ENCODE peak calls at places on chromosomes 11 and 22, in six cellular contexts. A, T, U, F, M and E are unnamed samples.

GRCh38 chr11:118142081-118142480 is 10.5 kb downstream of the SCN4B start:
- DNase-seq in A (no peak), T (no peak), U (peak), F (no peak), M (no peak), E (peak)

GRCh38 chr22:44261861-44262595 is 50.7 kb downstream of the SHISAL1 start:
- DNase-seq in A (no peak), T (peak), U (no peak), F (no peak), M (peak), E (no peak)

GRCh38 chr11:71076021-71076420 is 176.4 kb downstream of the SHANK2 start:
- DNase-seq in A (no peak), T (no peak), U (no peak), F (no peak), M (no peak), E (no peak)

GRCh38 chr11:30990625-30991348 is 378.8 kb downstream of the DCDC1 start:
- DNase-seq in A (no peak), T (no peak), U (no peak), F (no peak), M (no peak), E (no peak)

GRCh38 chr11:104944080-104944479 is 24.3 kb downstream of the CASP4 start:
- DNase-seq in A (no peak), T (no peak), U (no peak), F (no peak), M (no peak), E (no peak)

GRCh38 chr11:134155946-134156865 is 67.6 kb downstream of the NCAPD3 start:
- DNase-seq in A (no peak), T (no peak), U (no peak), F (no peak), M (no peak), E (no peak)

GRCh38 chr22:44163536-44163935 is 17.2 kb upstream of the PARVG start:
- DNase-seq in A (no peak), T (peak), U (no peak), F (no peak), M (no peak), E (no peak)

GRCh38 chr22:36913431-36914382 is at the start of gene CSF2RB:
- DNase-seq in A (no peak), T (peak), U (no peak), F (peak), M (peak), E (no peak)

GRCh38 chr11:92628401-92629292 is 340.8 kb upstream of the MTNR1B start:
- DNase-seq in A (no peak), T (no peak), U (peak), F (no peak), M (no peak), E (no peak)

GRCh38 chr11:88455974-88456373 is 118.4 kb upstream of the CTSC start:
- DNase-seq in A (no peak), T (no peak), U (no peak), F (no peak), M (no peak), E (no peak)

GRCh38 chr11:31325162-31325561 is 44.4 kb downstream of the DCDC1 start:
- DNase-seq in A (peak), T (no peak), U (peak), F (no peak), M (no peak), E (peak)

GRCh38 chr22:40070701-40071100 is 75.9 kb downstream of the FAM83F start:
- DNase-seq in A (peak), T (no peak), U (no peak), F (peak), M (no peak), E (peak)

GRCh38 chr11:106101797-106102196 is 24.3 kb downstream of the AASDHPPT start:
- DNase-seq in A (no peak), T (no peak), U (peak), F (no peak), M (no peak), E (peak)

GRCh38 chr11:12949456-12949855 is 59.7 kb upstream of the RASSF10 start:
- DNase-seq in A (no peak), T (no peak), U (no peak), F (no peak), M (no peak), E (no peak)

GRCh38 chr22:38176170-38176741 is 5.4 kb downstream of the PLA2G6 start:
- DNase-seq in A (peak), T (peak), U (peak), F (peak), M (peak), E (peak)

GRCh38 chr11:86818466-86819282 is 18.3 kb downstream of the PRSS23 start:
- DNase-seq in A (peak), T (no peak), U (peak), F (peak), M (no peak), E (peak)

GRCh38 chr11:3043315-3043871 is 13.8 kb downstream of the CARS1 start:
- DNase-seq in A (no peak), T (peak), U (peak), F (no peak), M (peak), E (peak)

GRCh38 chr11:108871152-108871551 is 206.3 kb downstream of the DDX10 start:
- DNase-seq in A (no peak), T (peak), U (peak), F (peak), M (peak), E (peak)

GRCh38 chr11:68569357-68569756 is 108.8 kb downstream of the PPP6R3 start:
- DNase-seq in A (no peak), T (no peak), U (no peak), F (peak), M (no peak), E (no peak)

GRCh38 chr22:28341001-28341400 is 338.6 kb downstream of the TTC28 start:
- DNase-seq in A (no peak), T (no peak), U (peak), F (no peak), M (no peak), E (peak)

GRCh38 chr11:117319214-117319840 is 3.3 kb upstream of the BACE1 start:
- DNase-seq in A (no peak), T (no peak), U (peak), F (no peak), M (no peak), E (peak)

GRCh38 chr11:4090258-4090657 is 4.3 kb upstream of the RRM1 start:
- DNase-seq in A (no peak), T (no peak), U (no peak), F (no peak), M (no peak), E (no peak)

GRCh38 chr11:75913984-75914383 is 99.0 kb downstream of the UVRAG start:
- DNase-seq in A (no peak), T (no peak), U (no peak), F (no peak), M (no peak), E (no peak)

GRCh38 chr11:124518900-124519541 is 24.4 kb downstream of the OR8B12 start:
- DNase-seq in A (no peak), T (no peak), U (peak), F (peak), M (no peak), E (peak)

GRCh38 chr11:46294365-46295309 is 17.2 kb downstream of the CREB3L1 start:
- DNase-seq in A (peak), T (no peak), U (peak), F (no peak), M (no peak), E (peak)
- H3K4me3 ChIP-seq in A (peak), T (peak), U (peak), F (peak), M (peak), E (peak)

GRCh38 chr11:14812776-14813175 is 79.3 kb downstream of the CYP2R1 start:
- DNase-seq in A (no peak), T (no peak), U (no peak), F (no peak), M (no peak), E (no peak)

GRCh38 chr11:14809466-14809865 is 82.6 kb downstream of the CYP2R1 start:
- DNase-seq in A (no peak), T (no peak), U (no peak), F (no peak), M (no peak), E (no peak)

GRCh38 chr11:14818779-14819178 is 73.3 kb downstream of the CYP2R1 start:
- DNase-seq in A (no peak), T (no peak), U (no peak), F (no peak), M (no peak), E (no peak)

GRCh38 chr11:14813506-14813905 is 78.5 kb downstream of the CYP2R1 start:
- DNase-seq in A (no peak), T (no peak), U (no peak), F (no peak), M (no peak), E (no peak)
- TF ChIP-seq CTCF in A (no peak), T (no peak), U (no peak), F (no peak), M (no peak), E (no peak)

DNA sequence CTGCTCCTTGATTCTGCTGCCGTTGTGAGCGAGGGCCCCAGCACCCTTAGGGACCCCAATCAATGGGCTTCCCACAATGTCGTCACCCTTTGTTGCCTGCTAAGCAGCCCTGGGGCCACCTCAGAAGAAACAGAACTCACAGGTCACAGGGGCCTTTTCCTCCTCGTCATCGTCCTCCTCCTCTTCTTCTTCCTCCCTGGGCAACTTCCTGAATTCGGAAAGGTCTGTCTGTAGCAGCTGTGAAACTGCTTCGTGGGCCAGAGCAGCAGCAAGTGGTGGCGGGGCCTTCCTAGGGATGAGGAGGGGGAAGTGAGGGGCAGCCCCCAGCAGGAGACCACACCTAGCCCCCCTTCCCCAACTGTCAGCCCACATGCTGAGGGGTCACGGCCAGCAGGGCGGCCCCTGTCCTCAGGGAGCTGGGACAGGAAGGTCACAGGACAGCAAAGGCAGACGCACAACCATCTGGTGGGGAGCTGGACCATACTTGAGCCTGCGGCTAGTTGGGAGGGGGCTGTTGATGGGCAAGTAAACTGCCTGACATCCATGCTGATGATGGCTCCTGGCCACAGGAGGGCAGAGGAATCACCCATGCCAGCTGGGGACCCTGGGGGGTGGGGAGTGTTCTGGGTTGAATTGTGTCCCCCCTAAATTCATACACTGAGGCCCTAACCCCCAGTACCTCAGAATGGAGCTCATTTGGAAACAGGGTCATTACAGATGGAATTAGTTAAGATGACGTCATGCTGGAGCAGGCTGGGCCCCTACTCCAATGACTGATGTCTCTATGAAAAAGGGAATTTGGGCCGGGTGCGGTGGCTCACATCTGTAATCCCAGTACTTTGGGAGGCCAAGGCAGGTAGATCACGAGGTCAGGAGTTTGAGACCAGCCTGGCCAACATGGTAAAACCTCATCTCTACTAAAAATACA is 13.0 kb downstream of the PPM1F start:
- DNase-seq in A (no peak), T (no peak), U (no peak), F (no peak), M (no peak), E (peak)
- H3K4me3 ChIP-seq in A (no peak), T (peak), U (no peak), F (no peak), M (no peak), E (no peak)

GRCh38 chr11:14259186-14259784 is 99.7 kb downstream of the RRAS2 start:
- DNase-seq in A (no peak), T (no peak), U (no peak), F (no peak), M (no peak), E (no peak)
- TF ChIP-seq CTCF in A (no peak), T (no peak), U (no peak), F (no peak), M (no peak), E (no peak)

GRCh38 chr11:119345685-119346084 is 820 bp downstream of the MFRP start:
- DNase-seq in A (no peak), T (no peak), U (no peak), F (no peak), M (no peak), E (no peak)

GRCh38 chr11:119342023-119342300 is 1.3 kb upstream of the C1QTNF5 start:
- DNase-seq in A (no peak), T (no peak), U (no peak), F (no peak), M (no peak), E (no peak)

GRCh38 chr11:119342362-119343130 is 1.9 kb upstream of the C1QTNF5 start:
- DNase-seq in A (no peak), T (no peak), U (no peak), F (no peak), M (no peak), E (no peak)

GRCh38 chr11:119344291-119345010 is 2.1 kb downstream of the MFRP start:
- DNase-seq in A (no peak), T (no peak), U (no peak), F (no peak), M (no peak), E (no peak)

GRCh38 chr11:119343726-119344125 is 2.8 kb downstream of the MFRP start:
- DNase-seq in A (no peak), T (no peak), U (no peak), F (no peak), M (no peak), E (no peak)
- H3K4me3 ChIP-seq in A (no peak), T (no peak), U (no peak), F (no peak), M (no peak), E (no peak)

DNA sequence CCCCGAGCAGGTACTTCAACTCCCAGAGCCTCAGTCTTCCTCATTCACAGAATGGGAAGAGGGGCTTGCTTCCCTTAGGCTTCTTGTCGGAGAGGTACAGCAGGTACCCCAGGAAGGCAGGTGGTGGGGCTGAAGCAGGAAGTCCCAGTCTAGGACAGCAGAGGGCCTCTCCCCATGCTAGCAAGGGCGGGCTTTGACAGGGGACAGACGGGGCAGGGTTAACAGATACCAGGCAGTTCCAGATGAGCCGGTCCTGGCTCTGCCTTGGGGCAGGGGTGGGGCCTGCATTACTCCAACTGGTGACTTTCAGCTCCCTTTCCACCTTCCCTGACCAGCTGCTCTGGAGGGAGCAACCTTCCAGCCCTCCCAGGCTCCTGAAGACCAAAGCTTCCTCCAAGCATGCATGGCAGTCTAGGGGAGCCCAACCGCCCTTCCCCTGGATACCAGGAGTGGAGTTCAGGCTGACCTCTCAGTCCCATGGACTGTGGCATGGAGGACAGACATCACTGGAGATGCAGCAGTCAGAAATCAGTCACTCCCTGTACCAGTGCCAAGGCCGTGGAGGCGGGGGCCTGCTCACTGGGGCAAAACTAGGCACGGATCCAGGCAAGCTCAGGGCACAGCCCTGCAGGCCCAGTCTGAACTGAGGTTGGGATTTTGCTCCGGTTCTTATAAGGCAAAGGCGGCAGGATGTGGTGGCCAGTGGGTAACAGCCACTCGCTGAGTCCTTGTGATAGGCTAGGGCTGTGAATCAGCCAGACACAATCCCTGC is 60.5 kb downstream of the NAT10 start:
- DNase-seq in A (no peak), T (no peak), U (no peak), F (no peak), M (peak), E (peak)
- TF ChIP-seq CTCF in A (no peak), T (no peak), U (no peak), F (no peak), M (no peak), E (no peak)

GRCh38 chr22:50184004-50184461 is 1.7 kb upstream of the TRABD start:
- DNase-seq in A (no peak), T (peak), U (peak), F (no peak), M (peak), E (peak)
- H3K4me3 ChIP-seq in A (no peak), T (peak), U (no peak), F (no peak), M (peak), E (no peak)

DNA sequence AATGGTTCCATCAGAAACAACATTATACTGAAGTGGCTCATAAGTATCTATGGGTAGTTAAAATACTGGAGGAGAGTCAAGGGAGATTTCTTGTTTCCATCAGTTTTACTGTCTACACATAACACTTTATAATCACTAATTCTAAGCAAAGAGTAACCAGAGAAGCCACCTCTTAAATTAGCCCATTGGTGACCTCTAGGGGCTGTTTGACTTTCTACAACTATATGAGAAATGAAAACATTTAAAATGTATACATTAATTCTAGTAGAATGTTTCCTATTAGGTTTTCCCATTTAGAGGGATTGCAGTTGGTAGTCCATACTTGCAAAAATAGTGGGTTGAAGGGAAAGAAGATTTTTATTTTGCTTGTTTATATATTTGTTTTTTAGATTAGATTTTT is 504.3 kb downstream of the FAM181B start:
- DNase-seq in A (no peak), T (no peak), U (peak), F (peak), M (no peak), E (peak)
- TF ChIP-seq CTCF in A (no peak), T (no peak), U (no peak), F (peak), M (no peak), E (peak)

GRCh38 chr11:45859661-45860140 is 12.4 kb downstream of the CRY2 start:
- DNase-seq in A (peak), T (peak), U (peak), F (no peak), M (peak), E (peak)
- H3K4me3 ChIP-seq in A (no peak), T (peak), U (no peak), F (no peak), M (no peak), E (no peak)